ENCODE peak calls at places on chromosomes 5 and 9, in five cellular contexts. D is head of caudate nucleus; O is stimulated activated CD8-positive, alpha-beta memory T cell treated with anti-CD3 and anti-CD28 coated beads, Interleukin-15, amount 100 ng/mL, for 24 hours; X is AG08395; S is SK-N-SH. B is an unnamed sample.

GRCh38 chr5:75460532-75460931 is 50.9 kb downstream of the CERT1 start:
- DNase-seq in D (no peak), O (no peak), X (no peak), S (peak; percentile 8), B (no peak)

GRCh38 chr5:6804766-6805165 is 91.5 kb downstream of the TENT4A start:
- DNase-seq in D (no peak), O (no peak), X (peak; percentile 60), S (no peak), B (no peak)

GRCh38 chr5:68074633-68075032 is 140.9 kb upstream of the PIK3R1 start:
- DNase-seq in D (no peak), O (no peak), X (no peak), S (no peak), B (no peak)

GRCh38 chr9:98536542-98537173 is 172.1 kb downstream of the GABBR2 start:
- DNase-seq in D (no peak), O (no peak), X (no peak), S (no peak), B (no peak)

GRCh38 chr5:154743812-154744211 is 11.4 kb upstream of the LARP1 start:
- DNase-seq in D (no peak), O (no peak), X (no peak), S (peak; percentile 42), B (no peak)

GRCh38 chr5:159850192-159850573 is 66.1 kb upstream of the ADRA1B start:
- DNase-seq in D (no peak), O (no peak), X (peak; percentile 71), S (no peak), B (no peak)

GRCh38 chr9:83234541-83234940 is 171.6 kb upstream of the RASEF start:
- DNase-seq in D (no peak), O (no peak), X (no peak), S (no peak), B (no peak)

GRCh38 chr5:177431317-177432142 is 5.1 kb downstream of the GRK6 start:
- DNase-seq in D (no peak), O (no peak), X (no peak), S (no peak), B (peak; percentile 65)

GRCh38 chr9:135032868-135033460 is 54.5 kb upstream of the OLFM1 start:
- DNase-seq in D (no peak), O (no peak), X (no peak), S (no peak), B (no peak)

GRCh38 chr5:1246711-1247431 is 21.7 kb downstream of the SLC6A18 start:
- DNase-seq in D (no peak), O (no peak), X (peak; percentile 11), S (peak; percentile 52), B (peak; percentile 6)

GRCh38 chr9:110969971-110970381 is 68.3 kb downstream of the LPAR1 start:
- DNase-seq in D (no peak), O (no peak), X (peak; percentile 58), S (no peak), B (no peak)

GRCh38 chr5:84287964-84288363 is 96.7 kb downstream of the EDIL3 start:
- DNase-seq in D (no peak), O (no peak), X (peak; percentile 34), S (no peak), B (no peak)

GRCh38 chr5:59296317-59297264 is 596.9 kb downstream of the PDE4D start:
- DNase-seq in D (no peak), O (no peak), X (peak; percentile 20), S (no peak), B (no peak)

GRCh38 chr9:123322771-123323481 is 33.1 kb upstream of the CRB2 start:
- DNase-seq in D (no peak), O (no peak), X (no peak), S (no peak), B (peak; percentile 62)

GRCh38 chr5:168477060-168477459 is 9.2 kb upstream of the RARS1 start:
- DNase-seq in D (no peak), O (no peak), X (peak; percentile 61), S (no peak), B (no peak)

GRCh38 chr5:38734353-38734752 is 111.5 kb upstream of the OSMR start:
- DNase-seq in D (no peak), O (no peak), X (no peak), S (no peak), B (no peak)

GRCh38 chr5:160926428-160926827 is 74.4 kb upstream of the ATP10B start:
- DNase-seq in D (no peak), O (no peak), X (peak; percentile 7), S (no peak), B (no peak)

GRCh38 chr9:132235125-132235524 is 73.3 kb downstream of the NTNG2 start:
- DNase-seq in D (no peak), O (no peak), X (no peak), S (no peak), B (no peak)

GRCh38 chr9:21681641-21682040 is 120.8 kb upstream of the MTAP start:
- DNase-seq in D (no peak), O (no peak), X (peak; percentile 35), S (no peak), B (no peak)

GRCh38 chr9:20394928-20395327 is 227.4 kb downstream of the MLLT3 start:
- DNase-seq in D (no peak), O (no peak), X (no peak), S (no peak), B (no peak)

GRCh38 chr9:81849631-81850259 is 78.5 kb upstream of the SPATA31D4 start:
- DNase-seq in D (no peak), O (no peak), X (no peak), S (no peak), B (no peak)

GRCh38 chr5:96649251-96649937 is 12.8 kb upstream of the CAST start:
- DNase-seq in D (no peak), O (no peak), X (no peak), S (no peak), B (no peak)

GRCh38 chr9:72753261-72753893 is 199.5 kb downstream of the ALDH1A1 start:
- DNase-seq in D (no peak), O (no peak), X (peak; percentile 34), S (no peak), B (no peak)

GRCh38 chr5:58076473-58077257 is 383.2 kb downstream of the PLK2 start:
- DNase-seq in D (no peak), O (no peak), X (no peak), S (peak; percentile 38), B (no peak)

GRCh38 chr5:88687253-88687955 is 195.6 kb downstream of the MEF2C start:
- DNase-seq in D (peak; percentile 71), O (no peak), X (no peak), S (no peak), B (no peak)

GRCh38 chr5:109880907-109881685 is 191.4 kb downstream of the MAN2A1 start:
- DNase-seq in D (no peak), O (no peak), X (no peak), S (no peak), B (no peak)

GRCh38 chr9:136882109-136882946 is 4.0 kb upstream of the TRAF2 start:
- DNase-seq in D (no peak), O (peak; percentile 57), X (peak; percentile 87), S (peak; percentile 15), B (peak; percentile 66)

GRCh38 chr5:1725641-1726468 is 73.8 kb downstream of the MRPL36 start:
- DNase-seq in D (no peak), O (no peak), X (no peak), S (no peak), B (no peak)

GRCh38 chr5:181173420-181174342 is 26.3 kb downstream of the OR2V2 start:
- DNase-seq in D (no peak), O (peak; percentile 63), X (no peak), S (peak; percentile 59), B (peak; percentile 48)